ENCODE peak calls at places on chromosomes 4 and X, in eight cellular contexts. One of them, this sample, is unnamed.

GRCh38 chr4:120057416-120057815 is 9.2 kb downstream of the MAD2L1 start:
- DNase-seq in tibial nerve: no peak
- DNase-seq in transverse colon: no peak
- DNase-seq in heart left ventricle: no peak
- DNase-seq in Peyer's patch: no peak
- DNase-seq in A549: no peak
- DNase-seq in gastrocnemius medialis: no peak
- DNase-seq in body of pancreas: no peak
- DNase-seq in this sample: no peak

GRCh38 chr4:119725688-119726330 is 97.2 kb upstream of the PDE5A start:
- DNase-seq in tibial nerve: no peak
- DNase-seq in transverse colon: peak
- DNase-seq in heart left ventricle: no peak
- DNase-seq in Peyer's patch: no peak
- DNase-seq in A549: no peak
- DNase-seq in gastrocnemius medialis: no peak
- DNase-seq in body of pancreas: no peak
- DNase-seq in this sample: no peak

GRCh38 chrX:14941301-14941700 is 68.1 kb downstream of the MOSPD2 start:
- DNase-seq in tibial nerve: no peak
- DNase-seq in transverse colon: no peak
- DNase-seq in heart left ventricle: no peak
- DNase-seq in Peyer's patch: no peak
- DNase-seq in A549: no peak
- DNase-seq in gastrocnemius medialis: no peak
- DNase-seq in body of pancreas: no peak
- DNase-seq in this sample: no peak

GRCh38 chrX:15567886-15568616 is 32.7 kb downstream of the ACE2 start:
- DNase-seq in tibial nerve: no peak
- DNase-seq in transverse colon: no peak
- DNase-seq in heart left ventricle: no peak
- DNase-seq in Peyer's patch: no peak
- DNase-seq in A549: no peak
- DNase-seq in gastrocnemius medialis: no peak
- DNase-seq in body of pancreas: no peak
- DNase-seq in this sample: no peak

GRCh38 chr4:22508376-22508775 is 7.5 kb downstream of the ADGRA3 start:
- DNase-seq in tibial nerve: no peak
- DNase-seq in transverse colon: no peak
- DNase-seq in heart left ventricle: no peak
- DNase-seq in Peyer's patch: no peak
- DNase-seq in A549: no peak
- DNase-seq in gastrocnemius medialis: no peak
- DNase-seq in body of pancreas: no peak
- DNase-seq in this sample: no peak

GRCh38 chrX:74924449-74925209 is 623 bp downstream of the NEXMIF start:
- DNase-seq in tibial nerve: peak
- DNase-seq in transverse colon: peak
- DNase-seq in heart left ventricle: peak
- DNase-seq in Peyer's patch: peak
- DNase-seq in A549: peak
- DNase-seq in gastrocnemius medialis: no peak
- DNase-seq in body of pancreas: peak
- DNase-seq in this sample: peak

GRCh38 chr4:185813133-185813532 is 1.1 kb upstream of the SORBS2 start:
- DNase-seq in tibial nerve: no peak
- DNase-seq in transverse colon: no peak
- DNase-seq in heart left ventricle: no peak
- DNase-seq in Peyer's patch: no peak
- DNase-seq in A549: no peak
- DNase-seq in gastrocnemius medialis: no peak
- DNase-seq in body of pancreas: no peak
- DNase-seq in this sample: no peak

GRCh38 chr4:70676554-70677090 is 10.3 kb upstream of the JCHAIN start:
- DNase-seq in tibial nerve: no peak
- DNase-seq in transverse colon: no peak
- DNase-seq in heart left ventricle: no peak
- DNase-seq in Peyer's patch: no peak
- DNase-seq in A549: no peak
- DNase-seq in gastrocnemius medialis: no peak
- DNase-seq in body of pancreas: no peak
- DNase-seq in this sample: no peak

GRCh38 chrX:38166478-38167083 is 54.1 kb downstream of the SRPX start:
- DNase-seq in tibial nerve: no peak
- DNase-seq in transverse colon: no peak
- DNase-seq in heart left ventricle: no peak
- DNase-seq in Peyer's patch: no peak
- DNase-seq in A549: peak
- DNase-seq in gastrocnemius medialis: no peak
- DNase-seq in body of pancreas: peak
- DNase-seq in this sample: no peak

GRCh38 chr4:173370130-173370476 is 651 bp upstream of the SAP30 start:
- DNase-seq in tibial nerve: peak
- DNase-seq in transverse colon: peak
- DNase-seq in heart left ventricle: peak
- DNase-seq in Peyer's patch: peak
- DNase-seq in A549: peak
- DNase-seq in gastrocnemius medialis: peak
- DNase-seq in body of pancreas: no peak
- DNase-seq in this sample: peak

GRCh38 chr4:173370477-173371291 is at the start of gene SAP30:
- DNase-seq in tibial nerve: peak
- DNase-seq in transverse colon: peak
- DNase-seq in heart left ventricle: peak
- DNase-seq in Peyer's patch: peak
- DNase-seq in A549: peak
- DNase-seq in gastrocnemius medialis: peak
- DNase-seq in body of pancreas: peak
- DNase-seq in this sample: peak

GRCh38 chr4:173367946-173368345 is 2.8 kb upstream of the SAP30 start:
- DNase-seq in tibial nerve: no peak
- DNase-seq in transverse colon: no peak
- DNase-seq in heart left ventricle: no peak
- DNase-seq in Peyer's patch: no peak
- DNase-seq in A549: no peak
- DNase-seq in gastrocnemius medialis: no peak
- DNase-seq in body of pancreas: no peak
- DNase-seq in this sample: no peak

GRCh38 chr4:173374588-173374987 is 3.8 kb downstream of the SAP30 start:
- DNase-seq in tibial nerve: no peak
- DNase-seq in transverse colon: no peak
- DNase-seq in heart left ventricle: no peak
- DNase-seq in Peyer's patch: no peak
- DNase-seq in A549: no peak
- DNase-seq in gastrocnemius medialis: no peak
- DNase-seq in body of pancreas: no peak
- DNase-seq in this sample: no peak

GRCh38 chr4:173371292-173372192 is 788 bp downstream of the SAP30 start:
- DNase-seq in tibial nerve: peak
- DNase-seq in transverse colon: peak
- DNase-seq in heart left ventricle: peak
- DNase-seq in Peyer's patch: peak
- DNase-seq in A549: peak
- DNase-seq in gastrocnemius medialis: peak
- DNase-seq in body of pancreas: peak
- DNase-seq in this sample: peak
- TF ChIP-seq POLR2A in tibial nerve: no peak
- TF ChIP-seq POLR2A in transverse colon: peak
- TF ChIP-seq POLR2A in heart left ventricle: no peak
- TF ChIP-seq POLR2A in Peyer's patch: no peak
- TF ChIP-seq POLR2A in A549: no peak
- TF ChIP-seq POLR2A in gastrocnemius medialis: peak
- TF ChIP-seq POLR2A in body of pancreas: peak
- TF ChIP-seq POLR2A in this sample: no peak

DNA sequence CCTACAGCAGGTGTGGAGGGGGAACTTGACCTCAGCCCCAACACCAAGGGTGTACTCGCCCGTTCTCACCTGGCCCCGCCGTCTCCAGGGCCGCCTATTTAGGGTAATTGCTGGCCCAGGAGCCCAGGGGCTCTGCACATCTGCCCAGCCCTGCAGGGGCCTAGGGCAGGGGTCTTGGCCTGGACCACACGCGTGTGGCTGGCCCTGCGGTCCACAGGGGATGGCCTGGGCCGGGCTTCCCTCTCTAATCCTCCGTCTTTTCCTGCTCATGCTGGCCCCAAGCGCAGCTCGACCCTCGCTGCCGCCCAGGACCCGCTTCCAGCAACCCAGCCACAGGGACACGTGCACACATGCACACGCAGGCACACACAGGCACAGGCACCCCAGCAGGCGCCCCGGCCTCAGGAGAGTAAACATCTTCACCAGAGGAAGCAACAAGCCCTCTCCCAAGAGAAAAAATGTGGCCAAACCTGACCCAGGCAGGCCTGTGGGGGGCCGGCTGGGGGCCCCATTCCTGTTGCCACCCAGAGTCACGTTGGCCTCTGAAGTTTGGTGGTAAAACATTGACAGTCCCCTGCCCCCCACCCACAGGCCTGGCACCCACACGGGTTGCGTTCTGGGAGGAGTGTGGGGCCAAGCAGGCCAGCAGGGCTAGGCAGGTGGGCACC is 24.6 kb upstream of the FGFR3 start:
- DNase-seq in tibial nerve: no peak
- DNase-seq in transverse colon: no peak
- DNase-seq in heart left ventricle: no peak
- DNase-seq in Peyer's patch: no peak
- DNase-seq in A549: no peak
- DNase-seq in gastrocnemius medialis: no peak
- DNase-seq in body of pancreas: peak
- DNase-seq in this sample: no peak
- H3K4me3 ChIP-seq in tibial nerve: no peak
- H3K4me3 ChIP-seq in transverse colon: no peak
- H3K4me3 ChIP-seq in heart left ventricle: no peak
- H3K4me3 ChIP-seq in Peyer's patch: no peak
- H3K4me3 ChIP-seq in A549: no peak
- H3K4me3 ChIP-seq in gastrocnemius medialis: no peak
- H3K4me3 ChIP-seq in body of pancreas: no peak
- H3K4me3 ChIP-seq in this sample: no peak

GRCh38 chrX:1596676-1597344 is 5.4 kb downstream of the AKAP17A start:
- DNase-seq in tibial nerve: peak
- DNase-seq in transverse colon: no peak
- DNase-seq in heart left ventricle: no peak
- DNase-seq in Peyer's patch: no peak
- DNase-seq in A549: no peak
- DNase-seq in gastrocnemius medialis: no peak
- DNase-seq in body of pancreas: no peak
- DNase-seq in this sample: no peak

GRCh38 chrX:1598876-1599790 is 7.7 kb downstream of the AKAP17A start:
- DNase-seq in tibial nerve: peak
- DNase-seq in transverse colon: no peak
- DNase-seq in heart left ventricle: no peak
- DNase-seq in Peyer's patch: no peak
- DNase-seq in A549: no peak
- DNase-seq in gastrocnemius medialis: no peak
- DNase-seq in body of pancreas: no peak
- DNase-seq in this sample: no peak

GRCh38 chrX:1595711-1596060 is 4.3 kb downstream of the AKAP17A start:
- DNase-seq in tibial nerve: no peak
- DNase-seq in transverse colon: no peak
- DNase-seq in heart left ventricle: no peak
- DNase-seq in Peyer's patch: no peak
- DNase-seq in A549: no peak
- DNase-seq in gastrocnemius medialis: no peak
- DNase-seq in body of pancreas: no peak
- DNase-seq in this sample: no peak

GRCh38 chrX:1598021-1598875 is 6.8 kb downstream of the AKAP17A start:
- DNase-seq in tibial nerve: peak
- DNase-seq in transverse colon: no peak
- DNase-seq in heart left ventricle: no peak
- DNase-seq in Peyer's patch: no peak
- DNase-seq in A549: no peak
- DNase-seq in gastrocnemius medialis: no peak
- DNase-seq in body of pancreas: no peak
- DNase-seq in this sample: no peak

DNA sequence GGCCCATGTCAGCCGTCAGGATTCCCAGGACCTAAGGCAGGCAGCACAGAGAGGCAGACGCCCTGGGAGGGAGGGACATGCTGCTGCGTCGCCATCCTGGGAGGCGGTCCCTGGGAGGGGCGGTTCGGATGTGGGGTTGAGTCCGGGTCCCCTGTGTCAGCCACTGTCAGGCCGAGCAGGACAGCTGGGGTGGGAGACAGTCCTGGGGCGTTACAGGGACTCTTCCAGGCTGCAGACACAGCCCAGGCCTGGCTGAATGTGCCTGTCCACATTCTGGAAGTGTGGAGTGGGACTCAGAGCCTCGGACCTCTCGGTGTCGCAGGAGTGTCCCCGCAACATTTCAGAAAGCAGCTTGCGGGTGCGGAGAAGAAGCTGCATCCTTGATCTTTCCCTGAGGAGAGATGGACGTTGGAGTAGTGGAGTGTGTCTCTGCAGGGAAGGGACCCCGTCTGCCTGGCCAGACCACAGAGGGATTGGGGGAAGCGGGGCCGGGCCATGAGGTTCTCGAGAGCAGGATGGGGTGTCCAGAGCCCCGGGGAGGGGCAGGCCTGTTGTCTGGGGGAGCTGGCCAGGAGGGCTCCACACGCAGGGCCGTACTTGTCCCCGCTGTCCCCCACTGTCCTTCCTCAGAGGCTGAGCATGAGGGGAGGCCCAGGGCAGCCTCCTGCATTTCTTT is 6.1 kb downstream of the AKAP17A start:
- DNase-seq in tibial nerve: peak
- DNase-seq in transverse colon: no peak
- DNase-seq in heart left ventricle: no peak
- DNase-seq in Peyer's patch: no peak
- DNase-seq in A549: no peak
- DNase-seq in gastrocnemius medialis: no peak
- DNase-seq in body of pancreas: no peak
- DNase-seq in this sample: no peak
- TF ChIP-seq POLR2A in tibial nerve: no peak
- TF ChIP-seq POLR2A in transverse colon: no peak
- TF ChIP-seq POLR2A in heart left ventricle: no peak
- TF ChIP-seq POLR2A in Peyer's patch: no peak
- TF ChIP-seq POLR2A in A549: no peak
- TF ChIP-seq POLR2A in gastrocnemius medialis: no peak
- TF ChIP-seq POLR2A in body of pancreas: no peak
- TF ChIP-seq POLR2A in this sample: no peak

DNA sequence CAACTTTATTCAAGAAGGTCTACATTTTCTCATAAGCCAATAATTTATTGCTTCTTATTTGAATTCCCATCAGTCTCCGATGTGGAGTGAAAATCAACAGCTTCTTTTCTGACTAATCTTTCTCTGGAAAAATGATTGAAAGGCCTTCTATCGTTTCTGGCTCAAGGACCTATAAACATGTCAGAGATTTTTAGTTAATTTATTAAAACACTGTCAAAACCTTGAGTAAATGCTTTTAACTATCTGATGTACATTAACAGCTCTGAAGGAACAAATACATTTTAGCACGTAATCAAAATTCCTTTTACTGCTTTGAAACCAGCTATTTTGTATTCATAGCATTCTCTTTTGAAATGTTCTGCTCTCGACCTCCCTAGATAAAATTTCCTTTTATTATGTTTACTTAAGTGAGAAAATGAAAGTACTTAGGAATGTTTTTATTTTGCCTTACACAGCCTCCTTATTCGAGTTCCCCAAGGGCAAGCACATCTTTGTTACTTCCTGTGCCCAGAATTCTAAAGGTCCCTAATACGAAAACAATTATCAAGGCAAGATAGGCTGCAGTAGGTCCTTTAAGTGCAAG is 3.2 kb upstream of the ZFX start:
- DNase-seq in tibial nerve: no peak
- DNase-seq in transverse colon: no peak
- DNase-seq in heart left ventricle: no peak
- DNase-seq in Peyer's patch: no peak
- DNase-seq in A549: no peak
- DNase-seq in gastrocnemius medialis: no peak
- DNase-seq in body of pancreas: no peak
- DNase-seq in this sample: no peak
- H3K4me3 ChIP-seq in tibial nerve: no peak
- H3K4me3 ChIP-seq in transverse colon: no peak
- H3K4me3 ChIP-seq in heart left ventricle: no peak
- H3K4me3 ChIP-seq in Peyer's patch: peak
- H3K4me3 ChIP-seq in A549: peak
- H3K4me3 ChIP-seq in gastrocnemius medialis: peak
- H3K4me3 ChIP-seq in body of pancreas: no peak
- H3K4me3 ChIP-seq in this sample: peak